ENCODE peak calls at places on chromosomes 2 and 18, in four cellular contexts. One of them, this sample, is unnamed.

GRCh38 chr2:44470151-44470550 is 108.4 kb downstream of the CAMKMT start:
- DNase-seq in KG1: no peak
- DNase-seq in body of pancreas: no peak
- DNase-seq in stimulated activated CD4-positive, alpha-beta T cell treated with anti-CD3 and anti-CD28 coated beads, Interleukin-12 subunit alpha, Interleukin-12 subunit beta, amount 100 ng/mL, for 4 hours: no peak
- DNase-seq in this sample: no peak

GRCh38 chr2:31413876-31414550 is 529 bp downstream of the XDH start:
- DNase-seq in stimulated activated CD4-positive, alpha-beta T cell treated with anti-CD3 and anti-CD28 coated beads, Interleukin-12 subunit alpha, Interleukin-12 subunit beta, amount 100 ng/mL, for 4 hours: no peak
- DNase-seq in KG1: no peak
- DNase-seq in body of pancreas: no peak
- DNase-seq in this sample: no peak

GRCh38 chr2:234257859-234258561 is 207.5 kb downstream of the SPP2 start:
- DNase-seq in body of pancreas: peak; percentile 77
- DNase-seq in stimulated activated CD4-positive, alpha-beta T cell treated with anti-CD3 and anti-CD28 coated beads, Interleukin-12 subunit alpha, Interleukin-12 subunit beta, amount 100 ng/mL, for 4 hours: no peak
- DNase-seq in KG1: no peak
- DNase-seq in this sample: no peak

GRCh38 chr2:6341730-6342129 is 524.0 kb downstream of the CMPK2 start:
- DNase-seq in body of pancreas: no peak
- DNase-seq in stimulated activated CD4-positive, alpha-beta T cell treated with anti-CD3 and anti-CD28 coated beads, Interleukin-12 subunit alpha, Interleukin-12 subunit beta, amount 100 ng/mL, for 4 hours: no peak
- DNase-seq in KG1: no peak
- DNase-seq in this sample: no peak

GRCh38 chr2:74821177-74822124 is 12.5 kb upstream of the HK2 start:
- DNase-seq in stimulated activated CD4-positive, alpha-beta T cell treated with anti-CD3 and anti-CD28 coated beads, Interleukin-12 subunit alpha, Interleukin-12 subunit beta, amount 100 ng/mL, for 4 hours: no peak
- DNase-seq in body of pancreas: no peak
- DNase-seq in KG1: no peak
- DNase-seq in this sample: no peak

GRCh38 chr2:208978966-208979365 is 444.9 kb upstream of the MAP2 start:
- DNase-seq in stimulated activated CD4-positive, alpha-beta T cell treated with anti-CD3 and anti-CD28 coated beads, Interleukin-12 subunit alpha, Interleukin-12 subunit beta, amount 100 ng/mL, for 4 hours: no peak
- DNase-seq in body of pancreas: no peak
- DNase-seq in KG1: no peak
- DNase-seq in this sample: no peak

GRCh38 chr2:101277111-101277510 is 24.4 kb downstream of the CNOT11 start:
- DNase-seq in KG1: no peak
- DNase-seq in body of pancreas: peak; percentile 51
- DNase-seq in stimulated activated CD4-positive, alpha-beta T cell treated with anti-CD3 and anti-CD28 coated beads, Interleukin-12 subunit alpha, Interleukin-12 subunit beta, amount 100 ng/mL, for 4 hours: no peak
- DNase-seq in this sample: no peak

GRCh38 chr2:186714611-186715010 is 20.8 kb downstream of the FAM171B start:
- DNase-seq in stimulated activated CD4-positive, alpha-beta T cell treated with anti-CD3 and anti-CD28 coated beads, Interleukin-12 subunit alpha, Interleukin-12 subunit beta, amount 100 ng/mL, for 4 hours: no peak
- DNase-seq in body of pancreas: no peak
- DNase-seq in KG1: no peak
- DNase-seq in this sample: no peak

GRCh38 chr18:7116832-7117389 is 686 bp downstream of the LAMA1 start:
- DNase-seq in body of pancreas: no peak
- DNase-seq in KG1: no peak
- DNase-seq in stimulated activated CD4-positive, alpha-beta T cell treated with anti-CD3 and anti-CD28 coated beads, Interleukin-12 subunit alpha, Interleukin-12 subunit beta, amount 100 ng/mL, for 4 hours: no peak
- DNase-seq in this sample: no peak

GRCh38 chr2:44325897-44326296 is 35.4 kb downstream of the PREPL start:
- DNase-seq in KG1: no peak
- DNase-seq in body of pancreas: no peak
- DNase-seq in stimulated activated CD4-positive, alpha-beta T cell treated with anti-CD3 and anti-CD28 coated beads, Interleukin-12 subunit alpha, Interleukin-12 subunit beta, amount 100 ng/mL, for 4 hours: no peak
- DNase-seq in this sample: no peak

This sample was measured in HL-60.